ENCODE peak calls at places on chromosomes 12 and 14, in eight cellular contexts. M, J, V, I, N, W, L and K are unnamed samples.

GRCh38 chr12:103841690-103842584 is 903 bp upstream of the NT5DC3 start:
- DNase-seq in W (peak), N (peak), I (no peak), V (peak), J (peak), M (peak), L (peak), K (no peak)

GRCh38 chr14:69716483-69717187 is 50.3 kb upstream of the SRSF5 start:
- DNase-seq in J (peak), N (peak), V (no peak), L (peak), W (no peak), I (peak), M (peak), K (no peak)

GRCh38 chr14:68711551-68712437 is 81.1 kb downstream of the ZFP36L1 start:
- DNase-seq in I (no peak), L (no peak), W (no peak), J (no peak), M (no peak), N (no peak), V (no peak), K (no peak)

GRCh38 chr14:49921401-49921800 is 28.5 kb downstream of the ARF6 start:
- DNase-seq in I (no peak), N (no peak), V (no peak), W (no peak), L (no peak), M (no peak), J (no peak), K (no peak)

GRCh38 chr12:110253176-110253575 is 27.9 kb upstream of the ATP2A2 start:
- DNase-seq in W (no peak), M (no peak), L (no peak), I (no peak), N (peak), J (peak), V (peak), K (no peak)

GRCh38 chr14:52735921-52736489 is 6.0 kb downstream of the STYX start:
- DNase-seq in V (no peak), J (no peak), L (no peak), M (peak), N (peak), I (no peak), W (no peak), K (no peak)

GRCh38 chr12:110234197-110235154 is 46.6 kb upstream of the ATP2A2 start:
- DNase-seq in L (no peak), I (no peak), M (no peak), W (peak), V (no peak), J (no peak), N (no peak), K (no peak)

GRCh38 chr12:2083008-2083407 is 30.2 kb downstream of the CACNA1C start:
- DNase-seq in N (peak), J (no peak), W (no peak), V (no peak), M (peak), L (no peak), I (no peak), K (no peak)

GRCh38 chr12:58176296-58176869 is 235.0 kb downstream of the ATP23 start:
- DNase-seq in M (peak), L (no peak), I (no peak), N (peak), W (peak), J (no peak), V (no peak), K (no peak)

GRCh38 chr14:90191154-90191553 is 65.2 kb upstream of the PSMC1 start:
- DNase-seq in W (no peak), M (no peak), J (no peak), V (no peak), L (no peak), N (no peak), I (no peak), K (no peak)

GRCh38 chr12:82279597-82279996 is 78.6 kb downstream of the CCDC59 start:
- DNase-seq in J (no peak), M (no peak), V (no peak), N (no peak), L (no peak), W (no peak), I (no peak), K (no peak)

GRCh38 chr12:16609140-16609539 is 3.2 kb upstream of the LMO3 start:
- DNase-seq in L (no peak), I (no peak), V (no peak), J (no peak), M (no peak), N (no peak), W (no peak), K (no peak)
- H3K27ac ChIP-seq in L (no peak), I (no peak), V (no peak), J (peak), M (no peak), N (no peak), W (no peak), K (no peak)

GRCh38 chr14:81432171-81432570 is 32.0 kb upstream of the STON2 start:
- DNase-seq in V (no peak), I (no peak), N (no peak), J (no peak), M (no peak), W (no peak), L (no peak), K (no peak)
- H3K27ac ChIP-seq in V (no peak), I (no peak), N (no peak), J (no peak), M (no peak), W (no peak), L (no peak), K (no peak)

GRCh38 chr12:75390156-75390898 is 562 bp upstream of the GLIPR1L2 start:
- DNase-seq in L (no peak), N (no peak), M (no peak), J (no peak), V (peak), W (no peak), I (no peak), K (no peak)

GRCh38 chr12:75389061-75389460 is 1.8 kb upstream of the GLIPR1L2 start:
- DNase-seq in I (no peak), J (no peak), W (peak), V (no peak), L (no peak), N (peak), M (no peak), K (no peak)

GRCh38 chr12:75390899-75391538 is at the start of gene GLIPR1L2:
- DNase-seq in W (peak), N (peak), M (peak), I (peak), V (peak), L (peak), J (peak), K (peak)

GRCh38 chr12:75389706-75390105 is 1.2 kb upstream of the GLIPR1L2 start:
- DNase-seq in W (no peak), N (no peak), M (no peak), L (no peak), I (no peak), J (no peak), V (no peak), K (no peak)
- H3K27ac ChIP-seq in W (peak), N (no peak), M (no peak), L (peak), I (no peak), J (peak), V (peak), K (peak)

GRCh38 chr14:83828406-83828805 is 1701.5 kb upstream of the FLRT2 start:
- DNase-seq in V (no peak), I (no peak), M (no peak), J (no peak), L (no peak), W (no peak), N (peak), K (no peak)

GRCh38 chr14:83826838-83827237 is 1703.1 kb upstream of the FLRT2 start:
- DNase-seq in J (no peak), I (no peak), V (no peak), L (no peak), W (peak), M (peak), N (peak), K (no peak)

GRCh38 chr14:83825836-83826235 is 1704.1 kb upstream of the FLRT2 start:
- DNase-seq in V (no peak), W (no peak), M (no peak), N (no peak), I (no peak), J (no peak), L (no peak), K (no peak)

DNA sequence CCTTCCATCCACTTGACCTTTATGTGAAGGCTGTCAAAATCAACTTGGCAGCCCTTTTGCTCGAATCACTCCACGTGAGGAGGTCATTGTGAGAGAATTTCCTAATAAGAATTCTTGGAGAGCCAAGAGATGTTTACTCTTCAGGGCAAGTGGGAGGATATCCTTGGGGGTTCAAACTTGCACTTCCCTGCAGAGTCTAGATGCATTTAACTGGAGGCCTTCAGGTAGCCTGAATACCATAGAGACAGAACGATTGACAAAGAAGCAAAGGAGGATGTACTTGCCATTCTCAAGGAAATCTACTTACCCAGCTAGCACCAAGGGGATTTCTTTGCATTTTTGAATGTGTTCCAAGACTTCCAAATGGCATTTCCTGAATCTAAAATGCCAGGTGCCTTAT is 1702.6 kb upstream of the FLRT2 start:
- DNase-seq in N (peak), J (no peak), W (no peak), V (peak), L (no peak), M (peak), I (no peak), K (no peak)
- H3K27ac ChIP-seq in N (no peak), J (no peak), W (no peak), V (no peak), L (no peak), M (no peak), I (no peak), K (no peak)

GRCh38 chr12:108731866-108732461 is 646 bp upstream of the CORO1C start:
- DNase-seq in M (peak), V (peak), I (peak), J (peak), N (peak), W (peak), L (peak), K (peak)

GRCh38 chr12:108732489-108732888 is 1.2 kb upstream of the CORO1C start:
- DNase-seq in L (no peak), I (no peak), V (no peak), N (no peak), J (no peak), M (no peak), W (no peak), K (no peak)

GRCh38 chr12:108731105-108731865 is at the start of gene CORO1C:
- DNase-seq in W (peak), J (peak), M (peak), L (peak), I (peak), V (peak), N (peak), K (peak)

GRCh38 chr12:108734200-108734906 is 3.0 kb upstream of the CORO1C start:
- DNase-seq in L (peak), V (peak), I (no peak), N (peak), W (peak), J (no peak), M (peak), K (no peak)

GRCh38 chr12:108733132-108733531 is 1.8 kb upstream of the CORO1C start:
- DNase-seq in N (no peak), I (no peak), L (peak), J (no peak), V (no peak), M (no peak), W (no peak), K (no peak)
- H3K27ac ChIP-seq in N (no peak), I (no peak), L (no peak), J (peak), V (peak), M (no peak), W (peak), K (no peak)